ENCODE peak calls at places on chromosomes 7 and 10, in ten cellular contexts. L is NCI-H1694 treated with DMSO at 0.1 percent for 48 hours; K is AG08396; R is effector CD4-positive, alpha-beta T cell; C is stimulated activated CD4-positive, alpha-beta T cell treated with anti-CD3 and anti-CD28 coated beads, Interleukin-2, amount 100 ng/mL, for 48 hours; T is endothelial cell; M is NCI-H1048; N is Right ventricle myocardium superior; O is activated effector memory CD4-positive, alpha-beta T cell treated with anti-CD3 and anti-CD28 coated beads, Interleukin-2, amount 50 U/mL, for 16 hours; B is Peyer's patch. Z is an unnamed sample.

GRCh38 chr10:130875897-130876472 is 435.5 kb downstream of the TCERG1L start:
- DNase-seq in L (no peak), K (no peak), R (no peak), C (no peak), T (no peak), M (no peak), N (no peak), O (no peak), B (no peak), Z (peak; percentile 26)

GRCh38 chr7:155665957-155666287 is 21.5 kb downstream of the RBM33 start:
- DNase-seq in L (no peak), K (peak; percentile 37), R (no peak), C (no peak), T (no peak), M (no peak), N (no peak), O (no peak), B (no peak), Z (no peak)

GRCh38 chr10:5987747-5988146 is 10.4 kb upstream of the IL15RA start:
- DNase-seq in L (no peak), K (no peak), R (no peak), C (no peak), T (no peak), M (no peak), N (peak; percentile 82), O (no peak), B (no peak), Z (no peak)

GRCh38 chr7:128167316-128167691 is 73.8 kb upstream of the LEP start:
- DNase-seq in L (no peak), K (peak; percentile 81), R (no peak), C (no peak), T (no peak), M (no peak), N (no peak), O (peak; percentile 60), B (peak; percentile 45), Z (peak; percentile 73)

GRCh38 chr10:97138777-97139317 is 46.9 kb downstream of the SLIT1 start:
- DNase-seq in L (no peak), K (no peak), R (no peak), C (no peak), T (no peak), M (no peak), N (no peak), O (no peak), B (no peak), Z (no peak)

GRCh38 chr7:15524077-15524476 is 37.7 kb downstream of the AGMO start:
- DNase-seq in L (no peak), K (no peak), R (no peak), C (no peak), T (no peak), M (no peak), N (no peak), O (no peak), B (no peak), Z (no peak)

GRCh38 chr10:89202033-89202425 is 5.1 kb downstream of the CH25H start:
- DNase-seq in L (no peak), K (no peak), R (no peak), C (no peak), T (no peak), M (no peak), N (no peak), O (no peak), B (no peak), Z (no peak)

GRCh38 chr7:77665161-77665560 is 31.1 kb upstream of the RSBN1L start:
- DNase-seq in L (no peak), K (no peak), R (no peak), C (no peak), T (no peak), M (no peak), N (no peak), O (no peak), B (no peak), Z (no peak)

GRCh38 chr10:80454526-80455460 is 683 bp downstream of the TSPAN14 start:
- DNase-seq in L (no peak), K (peak; percentile 63), R (no peak), C (no peak), T (peak; percentile 44), M (no peak), N (peak; percentile 76), O (peak; percentile 76), B (peak; percentile 89), Z (no peak)

GRCh38 chr7:83159731-83160130 is 3.0 kb downstream of the PCLO start:
- DNase-seq in L (no peak), K (no peak), R (no peak), C (no peak), T (no peak), M (no peak), N (no peak), O (no peak), B (no peak), Z (no peak)

GRCh38 chr10:28906440-28906839 is 229.1 kb downstream of the BAMBI start:
- DNase-seq in L (no peak), K (peak; percentile 18), R (no peak), C (no peak), T (no peak), M (no peak), N (no peak), O (no peak), B (no peak), Z (no peak)

GRCh38 chr10:129387258-129387525 is 79.8 kb upstream of the MGMT start:
- DNase-seq in L (no peak), K (no peak), R (no peak), C (no peak), T (no peak), M (no peak), N (no peak), O (no peak), B (no peak), Z (peak; percentile 41)

GRCh38 chr7:36473454-36474282 is 84.0 kb downstream of the ANLN start:
- DNase-seq in L (peak; percentile 18), K (no peak), R (no peak), C (peak; percentile 31), T (peak; percentile 73), M (peak; percentile 42), N (peak; percentile 54), O (no peak), B (peak; percentile 73), Z (no peak)

GRCh38 chr7:72751978-72752377 is 76.0 kb downstream of the TYW1B start:
- DNase-seq in L (peak; percentile 13), K (no peak), R (no peak), C (no peak), T (peak; percentile 30), M (no peak), N (no peak), O (no peak), B (no peak), Z (no peak)

GRCh38 chr10:3104251-3104918 is 37.0 kb downstream of the PFKP start:
- DNase-seq in L (no peak), K (no peak), R (no peak), C (no peak), T (no peak), M (no peak), N (peak; percentile 80), O (no peak), B (no peak), Z (peak; percentile 76)

GRCh38 chr10:69315100-69315542 is 36.8 kb downstream of the HK1 start:
- DNase-seq in L (no peak), K (no peak), R (no peak), C (no peak), T (no peak), M (no peak), N (no peak), O (no peak), B (no peak), Z (no peak)

GRCh38 chr7:137579913-137580640 is 236.5 kb upstream of the PTN start:
- DNase-seq in L (no peak), K (peak; percentile 57), R (no peak), C (no peak), T (no peak), M (no peak), N (no peak), O (no peak), B (no peak), Z (no peak)

GRCh38 chr7:39184387-39184786 is 206.7 kb downstream of the POU6F2 start:
- DNase-seq in L (no peak), K (no peak), R (no peak), C (no peak), T (no peak), M (no peak), N (no peak), O (no peak), B (no peak), Z (no peak)

GRCh38 chr10:132876967-132877366 is 65.4 kb downstream of the CFAP46 start:
- DNase-seq in L (no peak), K (no peak), R (no peak), C (no peak), T (no peak), M (no peak), N (peak; percentile 22), O (no peak), B (peak; percentile 17), Z (peak; percentile 66)

GRCh38 chr10:54463644-54464043 is 337.4 kb downstream of the PCDH15 start:
- DNase-seq in L (no peak), K (no peak), R (no peak), C (no peak), T (no peak), M (no peak), N (no peak), O (no peak), B (no peak), Z (no peak)

GRCh38 chr10:18635995-18636394 is 15.4 kb downstream of the NSUN6 start:
- DNase-seq in L (no peak), K (no peak), R (no peak), C (no peak), T (no peak), M (no peak), N (no peak), O (no peak), B (peak; percentile 72), Z (no peak)

GRCh38 chr10:43594944-43595589 is 11.2 kb upstream of the ZNF485 start:
- DNase-seq in L (no peak), K (peak; percentile 37), R (no peak), C (no peak), T (no peak), M (no peak), N (no peak), O (peak; percentile 73), B (no peak), Z (no peak)

GRCh38 chr10:76576276-76576962 is 1061.2 kb downstream of the KCNMA1 start:
- DNase-seq in L (no peak), K (peak; percentile 71), R (no peak), C (no peak), T (no peak), M (no peak), N (peak; percentile 49), O (no peak), B (no peak), Z (no peak)

GRCh38 chr10:17428616-17429097 is 25.7 kb downstream of the ST8SIA6 start:
- DNase-seq in L (no peak), K (no peak), R (peak; percentile 60), C (peak; percentile 43), T (no peak), M (no peak), N (no peak), O (peak; percentile 88), B (peak; percentile 71), Z (no peak)

GRCh38 chr7:4862156-4862555 is 326 bp upstream of the PAPOLB start:
- DNase-seq in L (no peak), K (no peak), R (no peak), C (no peak), T (no peak), M (no peak), N (no peak), O (no peak), B (no peak), Z (peak; percentile 46)

Z was measured in posterior vena cava.